ENCODE peak calls at places on chromosome 20, in seven cellular contexts. K is mucosa of descending colon, N is spleen, M is DMS153, Z is fibroblast of mammary gland, L is aorta, V is NCI-H1092 treated with DMSO at 0.1 percent for 48 hours. O is an unnamed sample.

GRCh38 chr20:45872626-45873025 is 8.4 kb upstream of the ZSWIM1 start:
- DNase-seq in K (no peak), N (peak), M (no peak), Z (no peak), L (no peak), V (no peak), O (no peak)

GRCh38 chr20:51402201-51402600 is 140.3 kb downstream of the NFATC2 start:
- DNase-seq in K (no peak), N (peak), M (peak), Z (no peak), L (no peak), V (no peak), O (peak)

GRCh38 chr20:15637971-15638754 is 935.1 kb downstream of the KIF16B start:
- DNase-seq in K (no peak), N (no peak), M (no peak), Z (no peak), L (no peak), V (peak), O (no peak)

GRCh38 chr20:19327401-19327800 is 115.0 kb downstream of the SLC24A3 start:
- DNase-seq in K (no peak), N (no peak), M (no peak), Z (no peak), L (no peak), V (peak), O (no peak)

GRCh38 chr20:10523438-10523837 is 88.3 kb downstream of the SLX4IP start:
- DNase-seq in K (no peak), N (no peak), M (peak), Z (peak), L (no peak), V (peak), O (no peak)

GRCh38 chr20:51528263-51529026 is 14.1 kb downstream of the NFATC2 start:
- DNase-seq in K (no peak), N (no peak), M (no peak), Z (no peak), L (no peak), V (no peak), O (no peak)

GRCh38 chr20:49323622-49324238 is 45.9 kb upstream of the ZNFX1 start:
- DNase-seq in K (no peak), N (no peak), M (peak), Z (peak), L (no peak), V (peak), O (no peak)

GRCh38 chr20:8128291-8129046 is 3.6 kb upstream of the PLCB1 start:
- DNase-seq in K (no peak), N (no peak), M (no peak), Z (no peak), L (no peak), V (no peak), O (no peak)

GRCh38 chr20:14634666-14635065 is 297.3 kb upstream of the FLRT3 start:
- DNase-seq in K (no peak), N (no peak), M (no peak), Z (no peak), L (no peak), V (no peak), O (no peak)

GRCh38 chr20:53599039-53599362 is 5.4 kb upstream of the ZNF217 start:
- DNase-seq in K (no peak), N (no peak), M (no peak), Z (no peak), L (no peak), V (no peak), O (no peak)

GRCh38 chr20:539848-540247 is 3.7 kb downstream of the CSNK2A1 start:
- DNase-seq in K (no peak), N (no peak), M (no peak), Z (peak), L (no peak), V (no peak), O (no peak)

GRCh38 chr20:7695622-7696021 is 244.6 kb downstream of the HAO1 start:
- DNase-seq in K (no peak), N (no peak), M (no peak), Z (peak), L (no peak), V (no peak), O (no peak)

GRCh38 chr20:63744158-63744557 is 4.6 kb downstream of the SLC2A4RG start:
- DNase-seq in K (no peak), N (no peak), M (no peak), Z (no peak), L (no peak), V (no peak), O (no peak)

GRCh38 chr20:59258103-59258705 is 42.2 kb upstream of the EDN3 start:
- DNase-seq in K (no peak), N (no peak), M (no peak), Z (no peak), L (no peak), V (no peak), O (no peak)

GRCh38 chr20:58032599-58032998 is 195.9 kb downstream of the ANKRD60 start:
- DNase-seq in K (no peak), N (no peak), M (no peak), Z (no peak), L (no peak), V (no peak), O (no peak)

GRCh38 chr20:47256665-47257236 is 99.7 kb downstream of the ZMYND8 start:
- DNase-seq in K (no peak), N (no peak), M (no peak), Z (peak), L (no peak), V (no peak), O (no peak)

GRCh38 chr20:59013959-59014608 is 5.1 kb upstream of the TUBB1 start:
- DNase-seq in K (no peak), N (peak), M (no peak), Z (peak), L (peak), V (no peak), O (no peak)

GRCh38 chr20:37522258-37523011 is 1.4 kb downstream of the NNAT start:
- DNase-seq in K (peak), N (peak), M (no peak), Z (peak), L (no peak), V (peak), O (no peak)

GRCh38 chr20:32294071-32294470 is 16.6 kb downstream of the KIF3B start:
- DNase-seq in K (no peak), N (no peak), M (no peak), Z (no peak), L (no peak), V (no peak), O (no peak)

GRCh38 chr20:54474046-54474445 is 1.3 kb upstream of the DOK5 start:
- DNase-seq in K (no peak), N (no peak), M (no peak), Z (no peak), L (no peak), V (no peak), O (no peak)

O was measured in stimulated activated CD4-positive, alpha-beta T cell treated with anti-CD3 and anti-CD28 coated beads, Interleukin-15, amount 100 ng/mL, for 1 hour.